ENCODE peak calls at places on chromosomes 11 and 22, in ten cellular contexts. One of them, this sample, is unnamed.
A peak's percentile ranks its signal among the peaks of the same experiment; 100 is the strongest.

GRCh38 chr11:17381156-17381555 is 7.3 kb downstream of the KCNJ11 start:
- DNase-seq in HCT116: no peak
- DNase-seq in suprapubic skin: no peak
- DNase-seq in stomach: no peak
- DNase-seq in prostate gland: no peak
- DNase-seq in esophagus muscularis mucosa: no peak
- DNase-seq in endothelial cell of umbilical vein: no peak
- DNase-seq in GM23338: no peak
- DNase-seq in GM12878: no peak
- DNase-seq in breast epithelium: no peak
- DNase-seq in this sample: no peak

GRCh38 chr11:130180491-130180890 is 20.9 kb downstream of the ST14 start:
- DNase-seq in esophagus muscularis mucosa: no peak
- DNase-seq in endothelial cell of umbilical vein: no peak
- DNase-seq in breast epithelium: no peak
- DNase-seq in GM23338: no peak
- DNase-seq in HCT116: no peak
- DNase-seq in stomach: no peak
- DNase-seq in prostate gland: no peak
- DNase-seq in suprapubic skin: no peak
- DNase-seq in GM12878: no peak
- DNase-seq in this sample: no peak

GRCh38 chr11:102318469-102318868 is 1.2 kb downstream of the BIRC3 start:
- DNase-seq in GM23338: no peak
- DNase-seq in stomach: peak; percentile 42
- DNase-seq in HCT116: no peak
- DNase-seq in GM12878: no peak
- DNase-seq in breast epithelium: no peak
- DNase-seq in prostate gland: no peak
- DNase-seq in endothelial cell of umbilical vein: no peak
- DNase-seq in suprapubic skin: no peak
- DNase-seq in esophagus muscularis mucosa: no peak
- DNase-seq in this sample: peak; percentile 69

GRCh38 chr11:98423933-98424332 is 596.8 kb upstream of the CNTN5 start:
- DNase-seq in suprapubic skin: no peak
- DNase-seq in esophagus muscularis mucosa: no peak
- DNase-seq in GM12878: no peak
- DNase-seq in breast epithelium: no peak
- DNase-seq in HCT116: no peak
- DNase-seq in GM23338: no peak
- DNase-seq in prostate gland: no peak
- DNase-seq in stomach: no peak
- DNase-seq in endothelial cell of umbilical vein: no peak
- DNase-seq in this sample: no peak

GRCh38 chr22:49968313-49968830 is 7.8 kb downstream of the PIM3 start:
- DNase-seq in suprapubic skin: peak; percentile 71
- DNase-seq in breast epithelium: peak; percentile 55
- DNase-seq in stomach: peak; percentile 34
- DNase-seq in esophagus muscularis mucosa: no peak
- DNase-seq in GM12878: no peak
- DNase-seq in GM23338: no peak
- DNase-seq in endothelial cell of umbilical vein: no peak
- DNase-seq in HCT116: no peak
- DNase-seq in prostate gland: no peak
- DNase-seq in this sample: peak; percentile 81

GRCh38 chr22:38482662-38483308 is 14.9 kb downstream of the KDELR3 start:
- DNase-seq in breast epithelium: no peak
- DNase-seq in suprapubic skin: no peak
- DNase-seq in esophagus muscularis mucosa: no peak
- DNase-seq in GM23338: no peak
- DNase-seq in endothelial cell of umbilical vein: no peak
- DNase-seq in stomach: no peak
- DNase-seq in HCT116: no peak
- DNase-seq in GM12878: no peak
- DNase-seq in prostate gland: no peak
- DNase-seq in this sample: peak; percentile 6

GRCh38 chr11:100247701-100248100 is 439.4 kb upstream of the ARHGAP42 start:
- DNase-seq in prostate gland: no peak
- DNase-seq in stomach: no peak
- DNase-seq in suprapubic skin: no peak
- DNase-seq in endothelial cell of umbilical vein: no peak
- DNase-seq in GM12878: no peak
- DNase-seq in HCT116: no peak
- DNase-seq in esophagus muscularis mucosa: no peak
- DNase-seq in breast epithelium: no peak
- DNase-seq in GM23338: no peak
- DNase-seq in this sample: no peak

GRCh38 chr11:131659931-131660330 is 289.5 kb downstream of the NTM start:
- DNase-seq in prostate gland: no peak
- DNase-seq in GM12878: no peak
- DNase-seq in esophagus muscularis mucosa: no peak
- DNase-seq in breast epithelium: no peak
- DNase-seq in GM23338: no peak
- DNase-seq in suprapubic skin: no peak
- DNase-seq in stomach: no peak
- DNase-seq in endothelial cell of umbilical vein: no peak
- DNase-seq in HCT116: no peak
- DNase-seq in this sample: no peak

GRCh38 chr22:43885319-43885671 is 6.5 kb downstream of the PNPLA5 start:
- DNase-seq in breast epithelium: no peak
- DNase-seq in suprapubic skin: no peak
- DNase-seq in prostate gland: no peak
- DNase-seq in stomach: no peak
- DNase-seq in GM23338: no peak
- DNase-seq in endothelial cell of umbilical vein: no peak
- DNase-seq in esophagus muscularis mucosa: no peak
- DNase-seq in GM12878: no peak
- DNase-seq in HCT116: no peak
- DNase-seq in this sample: no peak

GRCh38 chr11:118143661-118144185 is 8.9 kb downstream of the SCN4B start:
- DNase-seq in esophagus muscularis mucosa: no peak
- DNase-seq in breast epithelium: no peak
- DNase-seq in prostate gland: no peak
- DNase-seq in GM12878: no peak
- DNase-seq in GM23338: no peak
- DNase-seq in HCT116: no peak
- DNase-seq in stomach: no peak
- DNase-seq in endothelial cell of umbilical vein: no peak
- DNase-seq in suprapubic skin: peak; percentile 32
- DNase-seq in this sample: no peak

GRCh38 chr22:27004434-27004833 is 347.0 kb downstream of the MIAT start:
- DNase-seq in endothelial cell of umbilical vein: no peak
- DNase-seq in esophagus muscularis mucosa: no peak
- DNase-seq in suprapubic skin: no peak
- DNase-seq in stomach: no peak
- DNase-seq in GM12878: no peak
- DNase-seq in prostate gland: no peak
- DNase-seq in breast epithelium: no peak
- DNase-seq in HCT116: no peak
- DNase-seq in GM23338: peak; percentile 77
- DNase-seq in this sample: no peak

GRCh38 chr22:19524170-19525115 is at the start of gene CLDN5:
- DNase-seq in GM12878: no peak
- DNase-seq in esophagus muscularis mucosa: no peak
- DNase-seq in GM23338: peak; percentile 82
- DNase-seq in breast epithelium: peak; percentile 59
- DNase-seq in HCT116: no peak
- DNase-seq in suprapubic skin: peak; percentile 72
- DNase-seq in prostate gland: no peak
- DNase-seq in endothelial cell of umbilical vein: peak; percentile 91
- DNase-seq in stomach: no peak
- DNase-seq in this sample: peak; percentile 76
- TF ChIP-seq POLR2AphosphoS5 in GM12878: no peak
- TF ChIP-seq POLR2AphosphoS5 in esophagus muscularis mucosa: peak; percentile 77
- TF ChIP-seq POLR2AphosphoS5 in GM23338: no peak
- TF ChIP-seq POLR2AphosphoS5 in breast epithelium: peak; percentile 19
- TF ChIP-seq POLR2AphosphoS5 in HCT116: no peak
- TF ChIP-seq POLR2AphosphoS5 in suprapubic skin: no peak
- TF ChIP-seq POLR2AphosphoS5 in prostate gland: no peak
- TF ChIP-seq POLR2AphosphoS5 in endothelial cell of umbilical vein: peak; percentile 81
- TF ChIP-seq POLR2AphosphoS5 in stomach: no peak
- TF ChIP-seq POLR2AphosphoS5 in this sample: peak; percentile 88

GRCh38 chr11:19116315-19116970 is 525 bp upstream of the ZDHHC13 start:
- DNase-seq in stomach: no peak
- DNase-seq in esophagus muscularis mucosa: no peak
- DNase-seq in breast epithelium: no peak
- DNase-seq in endothelial cell of umbilical vein: no peak
- DNase-seq in suprapubic skin: no peak
- DNase-seq in GM23338: peak; percentile 20
- DNase-seq in GM12878: peak; percentile 17
- DNase-seq in prostate gland: no peak
- DNase-seq in HCT116: no peak
- DNase-seq in this sample: peak; percentile 69
- H3K27ac ChIP-seq in stomach: peak overlapping the region; percentile 90
- H3K27ac ChIP-seq in esophagus muscularis mucosa: peak overlapping the region; percentile 45
- H3K27ac ChIP-seq in breast epithelium: peak overlapping the region; percentile 88
- H3K27ac ChIP-seq in endothelial cell of umbilical vein: no peak overlapping the region
- H3K27ac ChIP-seq in suprapubic skin: no peak overlapping the region
- H3K27ac ChIP-seq in GM23338: no peak overlapping the region
- H3K27ac ChIP-seq in GM12878: peak overlapping the region; percentile 80
- H3K27ac ChIP-seq in prostate gland: peak overlapping the region; percentile 82
- H3K27ac ChIP-seq in HCT116: no peak overlapping the region
- H3K27ac ChIP-seq in this sample: peak overlapping the region; percentile 76

GRCh38 chr11:66643745-66644437 is 5.4 kb downstream of the RBM4 start:
- DNase-seq in GM23338: no peak
- DNase-seq in GM12878: no peak
- DNase-seq in stomach: no peak
- DNase-seq in endothelial cell of umbilical vein: no peak
- DNase-seq in breast epithelium: no peak
- DNase-seq in suprapubic skin: no peak
- DNase-seq in HCT116: no peak
- DNase-seq in esophagus muscularis mucosa: no peak
- DNase-seq in prostate gland: no peak
- DNase-seq in this sample: no peak

GRCh38 chr11:66637557-66638176 is 836 bp upstream of the RBM4 start:
- DNase-seq in HCT116: no peak
- DNase-seq in stomach: no peak
- DNase-seq in esophagus muscularis mucosa: no peak
- DNase-seq in GM23338: peak; percentile 26
- DNase-seq in endothelial cell of umbilical vein: no peak
- DNase-seq in suprapubic skin: no peak
- DNase-seq in GM12878: no peak
- DNase-seq in prostate gland: no peak
- DNase-seq in breast epithelium: no peak
- DNase-seq in this sample: no peak

GRCh38 chr11:66639066-66639813 is 737 bp downstream of the RBM4 start:
- DNase-seq in HCT116: no peak
- DNase-seq in esophagus muscularis mucosa: no peak
- DNase-seq in endothelial cell of umbilical vein: peak; percentile 71
- DNase-seq in breast epithelium: no peak
- DNase-seq in prostate gland: no peak
- DNase-seq in suprapubic skin: no peak
- DNase-seq in stomach: no peak
- DNase-seq in GM23338: peak; percentile 35
- DNase-seq in GM12878: no peak
- DNase-seq in this sample: no peak

GRCh38 chr11:66638177-66639065 is at the start of gene RBM4:
- DNase-seq in GM12878: peak; percentile 98
- DNase-seq in HCT116: peak; percentile 100
- DNase-seq in prostate gland: peak; percentile 100
- DNase-seq in breast epithelium: peak; percentile 97
- DNase-seq in suprapubic skin: peak; percentile 99
- DNase-seq in GM23338: peak; percentile 100
- DNase-seq in esophagus muscularis mucosa: peak; percentile 100
- DNase-seq in endothelial cell of umbilical vein: peak; percentile 100
- DNase-seq in stomach: peak; percentile 98
- DNase-seq in this sample: peak; percentile 97

DNA sequence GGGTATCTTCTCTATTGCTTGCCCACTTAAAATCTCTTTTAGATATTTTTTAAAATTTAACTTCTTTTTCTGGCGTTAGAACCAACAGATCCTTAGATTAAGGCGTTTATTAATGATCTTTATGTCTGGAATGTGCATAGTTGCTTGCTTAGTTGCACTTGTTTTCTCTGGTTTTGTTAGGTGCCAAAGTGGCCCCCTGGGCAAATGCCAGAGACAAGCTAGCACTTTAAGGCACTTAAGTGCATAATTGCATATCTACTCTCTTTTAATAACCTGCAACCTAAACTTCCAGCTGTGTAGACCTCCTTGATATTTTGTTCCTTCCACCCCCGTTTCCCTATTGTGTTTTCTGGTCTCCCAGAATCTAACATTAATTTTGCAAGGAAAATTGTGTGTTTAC is 3.3 kb downstream of the RBM4 start:
- DNase-seq in suprapubic skin: no peak
- DNase-seq in stomach: no peak
- DNase-seq in esophagus muscularis mucosa: no peak
- DNase-seq in GM12878: no peak
- DNase-seq in breast epithelium: no peak
- DNase-seq in GM23338: no peak
- DNase-seq in HCT116: no peak
- DNase-seq in endothelial cell of umbilical vein: no peak
- DNase-seq in prostate gland: no peak
- DNase-seq in this sample: no peak
- H3K4me3 ChIP-seq in suprapubic skin: peak overlapping the region; percentile 62
- H3K4me3 ChIP-seq in stomach: peak overlapping the region; percentile 19
- H3K4me3 ChIP-seq in esophagus muscularis mucosa: peak overlapping the region; percentile 80
- H3K4me3 ChIP-seq in GM12878: peak overlapping the region; percentile 90
- H3K4me3 ChIP-seq in breast epithelium: peak overlapping the region; percentile 78
- H3K4me3 ChIP-seq in GM23338: peak overlapping the region; percentile 94
- H3K4me3 ChIP-seq in HCT116: no peak overlapping the region
- H3K4me3 ChIP-seq in endothelial cell of umbilical vein: peak overlapping the region; percentile 13
- H3K4me3 ChIP-seq in prostate gland: peak overlapping the region; percentile 82
- H3K4me3 ChIP-seq in this sample: peak overlapping the region; percentile 79

GRCh38 chr11:64810271-64810890 is at the start of gene MEN1:
- DNase-seq in esophagus muscularis mucosa: peak; percentile 98
- DNase-seq in stomach: peak; percentile 97
- DNase-seq in HCT116: peak; percentile 90
- DNase-seq in suprapubic skin: peak; percentile 97
- DNase-seq in GM12878: peak; percentile 55
- DNase-seq in breast epithelium: peak; percentile 96
- DNase-seq in endothelial cell of umbilical vein: peak; percentile 97
- DNase-seq in GM23338: peak; percentile 99
- DNase-seq in prostate gland: peak; percentile 97
- DNase-seq in this sample: peak; percentile 96

GRCh38 chr11:64810891-64811272 is 531 bp upstream of the MEN1 start:
- DNase-seq in GM23338: peak; percentile 79
- DNase-seq in suprapubic skin: no peak
- DNase-seq in breast epithelium: no peak
- DNase-seq in esophagus muscularis mucosa: no peak
- DNase-seq in HCT116: no peak
- DNase-seq in prostate gland: no peak
- DNase-seq in endothelial cell of umbilical vein: no peak
- DNase-seq in GM12878: no peak
- DNase-seq in stomach: peak; percentile 32
- DNase-seq in this sample: no peak

GRCh38 chr11:64817476-64817875 is 7.1 kb upstream of the MEN1 start:
- DNase-seq in suprapubic skin: no peak
- DNase-seq in GM23338: no peak
- DNase-seq in stomach: no peak
- DNase-seq in prostate gland: no peak
- DNase-seq in breast epithelium: no peak
- DNase-seq in endothelial cell of umbilical vein: no peak
- DNase-seq in HCT116: no peak
- DNase-seq in GM12878: no peak
- DNase-seq in esophagus muscularis mucosa: no peak
- DNase-seq in this sample: no peak

GRCh38 chr11:64814712-64815187 is 4.4 kb upstream of the MEN1 start:
- DNase-seq in stomach: no peak
- DNase-seq in GM12878: peak; percentile 94
- DNase-seq in endothelial cell of umbilical vein: no peak
- DNase-seq in prostate gland: no peak
- DNase-seq in suprapubic skin: no peak
- DNase-seq in GM23338: no peak
- DNase-seq in esophagus muscularis mucosa: no peak
- DNase-seq in HCT116: no peak
- DNase-seq in breast epithelium: no peak
- DNase-seq in this sample: no peak

GRCh38 chr11:64813826-64814225 is 3.5 kb upstream of the MEN1 start:
- DNase-seq in GM23338: no peak
- DNase-seq in prostate gland: no peak
- DNase-seq in stomach: no peak
- DNase-seq in HCT116: no peak
- DNase-seq in esophagus muscularis mucosa: no peak
- DNase-seq in suprapubic skin: no peak
- DNase-seq in endothelial cell of umbilical vein: no peak
- DNase-seq in GM12878: no peak
- DNase-seq in breast epithelium: no peak
- DNase-seq in this sample: no peak
- TF ChIP-seq POLR2AphosphoS5 in GM23338: no peak
- TF ChIP-seq POLR2AphosphoS5 in prostate gland: no peak
- TF ChIP-seq POLR2AphosphoS5 in stomach: no peak
- TF ChIP-seq POLR2AphosphoS5 in HCT116: no peak
- TF ChIP-seq POLR2AphosphoS5 in esophagus muscularis mucosa: no peak
- TF ChIP-seq POLR2AphosphoS5 in suprapubic skin: no peak
- TF ChIP-seq POLR2AphosphoS5 in endothelial cell of umbilical vein: no peak
- TF ChIP-seq POLR2AphosphoS5 in GM12878: no peak
- TF ChIP-seq POLR2AphosphoS5 in breast epithelium: no peak
- TF ChIP-seq POLR2AphosphoS5 in this sample: no peak

This sample was measured in spleen.